ENCODE peak calls at places on chromosomes 1 and 21, in eight cellular contexts. Y is NT2/D1; F is cardiac fibroblast; X is stimulated activated CD4-positive, alpha-beta T cell treated with anti-CD3 and anti-CD28 coated beads, Interleukin-1b, Interleukin-23, amount 100 ng/mL, for 4 hours; S is T-helper 9 cell; A is activated effector memory CD4-positive, alpha-beta T cell treated with anti-CD3 and anti-CD28 coated beads, Interleukin-2, amount 50 U/mL, for 16 hours; N is AG04450; T is HepG2. J is an unnamed sample.

GRCh38 chr1:215887618-215888017 is 320.5 kb downstream of the KCTD3 start:
- DNase-seq in Y (no peak), F (no peak), X (no peak), S (no peak), A (no peak), N (no peak), T (no peak), J (no peak)

GRCh38 chr1:55893155-55893554 is 678.0 kb upstream of the USP24 start:
- DNase-seq in Y (peak; percentile 65), F (peak; percentile 84), X (no peak), S (no peak), A (no peak), N (no peak), T (peak; percentile 59), J (no peak)

GRCh38 chr21:39353295-39353694 is 4.4 kb upstream of the HMGN1 start:
- DNase-seq in Y (no peak), F (peak; percentile 31), X (no peak), S (no peak), A (no peak), N (no peak), T (no peak), J (no peak)

GRCh38 chr1:65050735-65051134 is 84.4 kb upstream of the JAK1 start:
- DNase-seq in Y (no peak), F (no peak), X (no peak), S (no peak), A (no peak), N (no peak), T (no peak), J (no peak)

GRCh38 chr1:159937014-159937750 is 8.2 kb downstream of the IGSF9 start:
- DNase-seq in Y (no peak), F (no peak), X (no peak), S (no peak), A (no peak), N (no peak), T (no peak), J (no peak)

GRCh38 chr1:89686520-89686919 is 53.6 kb downstream of the LRRC8C start:
- DNase-seq in Y (no peak), F (no peak), X (no peak), S (no peak), A (no peak), N (no peak), T (peak; percentile 21), J (no peak)

GRCh38 chr1:24714859-24715520 is 30.3 kb upstream of the CLIC4 start:
- DNase-seq in Y (no peak), F (peak; percentile 71), X (no peak), S (no peak), A (no peak), N (no peak), T (peak; percentile 49), J (no peak)

GRCh38 chr1:204507317-204508105 is 8.7 kb upstream of the MDM4 start:
- DNase-seq in Y (peak; percentile 73), F (peak; percentile 76), X (no peak), S (no peak), A (no peak), N (no peak), T (peak; percentile 64), J (no peak)

GRCh38 chr1:84835169-84835568 is 57.8 kb downstream of the LPAR3 start:
- DNase-seq in Y (no peak), F (peak; percentile 52), X (no peak), S (no peak), A (no peak), N (no peak), T (no peak), J (no peak)

GRCh38 chr1:202505356-202505755 is 156.9 kb downstream of the PPP1R12B start:
- DNase-seq in Y (no peak), F (peak; percentile 94), X (no peak), S (no peak), A (no peak), N (peak; percentile 75), T (no peak), J (peak; percentile 19)

GRCh38 chr1:25569599-25570458 is 26.4 kb downstream of the LDLRAP1 start:
- DNase-seq in Y (no peak), F (peak; percentile 15), X (no peak), S (no peak), A (no peak), N (no peak), T (no peak), J (no peak)

GRCh38 chr1:118894836-118895235 is 93.3 kb downstream of the TBX15 start:
- DNase-seq in Y (no peak), F (no peak), X (no peak), S (no peak), A (no peak), N (no peak), T (no peak), J (no peak)

GRCh38 chr1:156581661-156582387 is 2.3 kb downstream of the TTC24 start:
- DNase-seq in Y (no peak), F (no peak), X (no peak), S (no peak), A (no peak), N (no peak), T (no peak), J (no peak)

GRCh38 chr1:67053785-67054759 is at the start of gene SLC35D1:
- DNase-seq in Y (peak; percentile 90), F (peak; percentile 63), X (peak; percentile 75), S (peak; percentile 49), A (peak; percentile 92), N (no peak), T (peak; percentile 86), J (peak; percentile 72)

GRCh38 chr1:1832820-1833219 is 54.5 kb upstream of the NADK start:
- DNase-seq in Y (no peak), F (peak; percentile 39), X (no peak), S (no peak), A (no peak), N (no peak), T (peak; percentile 79), J (no peak)

GRCh38 chr1:158931055-158931737 is at the start of gene PYHIN1:
- DNase-seq in Y (no peak), F (no peak), X (no peak), S (peak; percentile 6), A (peak; percentile 70), N (no peak), T (no peak), J (no peak)

GRCh38 chr1:246658567-246658966 is 65.6 kb upstream of the SCCPDH start:
- DNase-seq in Y (no peak), F (no peak), X (no peak), S (no peak), A (no peak), N (no peak), T (no peak), J (no peak)

GRCh38 chr1:104072915-104073371 is 323.2 kb downstream of the AMY1C start:
- DNase-seq in Y (no peak), F (no peak), X (no peak), S (no peak), A (no peak), N (no peak), T (no peak), J (no peak)

GRCh38 chr1:22868331-22868730 is 104.3 kb downstream of the LACTBL1 start:
- DNase-seq in Y (no peak), F (peak; percentile 39), X (no peak), S (no peak), A (no peak), N (no peak), T (no peak), J (no peak)

GRCh38 chr1:216903389-216903754 is 180.1 kb upstream of the ESRRG start:
- DNase-seq in Y (no peak), F (peak; percentile 61), X (no peak), S (no peak), A (no peak), N (peak; percentile 50), T (no peak), J (peak; percentile 5)

GRCh38 chr1:183685112-183685713 is 32.1 kb upstream of the APOBEC4 start:
- DNase-seq in Y (peak; percentile 48), F (peak; percentile 77), X (no peak), S (no peak), A (no peak), N (no peak), T (peak; percentile 55), J (peak; percentile 43)

GRCh38 chr1:39107891-39108290 is 81.7 kb downstream of the NDUFS5 start:
- DNase-seq in Y (no peak), F (no peak), X (no peak), S (no peak), A (no peak), N (no peak), T (no peak), J (peak; percentile 40)

GRCh38 chr1:43225168-43225567 is 44.6 kb upstream of the TMEM125 start:
- DNase-seq in Y (no peak), F (peak; percentile 72), X (no peak), S (no peak), A (no peak), N (no peak), T (no peak), J (no peak)

GRCh38 chr1:211469938-211470529 is 21.9 kb downstream of the RD3 start:
- DNase-seq in Y (peak; percentile 85), F (peak; percentile 75), X (peak; percentile 32), S (peak; percentile 25), A (peak; percentile 76), N (peak; percentile 21), T (peak; percentile 72), J (peak; percentile 70)

GRCh38 chr1:34918609-34919561 is 10.6 kb downstream of the DLGAP3 start:
- DNase-seq in Y (no peak), F (peak; percentile 4), X (no peak), S (no peak), A (no peak), N (no peak), T (no peak), J (no peak)

GRCh38 chr1:162612606-162613400 is 19.5 kb upstream of the DDR2 start:
- DNase-seq in Y (no peak), F (peak; percentile 65), X (no peak), S (no peak), A (no peak), N (no peak), T (peak; percentile 4), J (no peak)

GRCh38 chr1:55060133-55060999 is 21.0 kb downstream of the PCSK9 start:
- DNase-seq in Y (no peak), F (no peak), X (no peak), S (no peak), A (no peak), N (no peak), T (no peak), J (no peak)

GRCh38 chr1:93215322-93215721 is 34.8 kb downstream of the CCDC18 start:
- DNase-seq in Y (no peak), F (no peak), X (no peak), S (no peak), A (no peak), N (no peak), T (no peak), J (no peak)

GRCh38 chr1:50529510-50529909 is 106.3 kb upstream of the DMRTA2 start:
- DNase-seq in Y (no peak), F (no peak), X (no peak), S (no peak), A (no peak), N (no peak), T (no peak), J (no peak)

GRCh38 chr1:223136086-223136485 is 7.0 kb downstream of the TLR5 start:
- DNase-seq in Y (no peak), F (no peak), X (no peak), S (no peak), A (no peak), N (no peak), T (no peak), J (no peak)

GRCh38 chr1:210504286-210504685 is 175.6 kb downstream of the HHAT start:
- DNase-seq in Y (no peak), F (no peak), X (no peak), S (no peak), A (no peak), N (no peak), T (no peak), J (no peak)

GRCh38 chr1:15128520-15129313 is 24.8 kb upstream of the TMEM51 start:
- DNase-seq in Y (peak; percentile 39), F (peak; percentile 74), X (peak; percentile 68), S (peak; percentile 56), A (peak; percentile 89), N (no peak), T (peak; percentile 59), J (peak; percentile 82)